ENCODE peak calls at places on chromosomes 1 and 21, in ten cellular contexts. P is AG04450, I is DND-41, E is Panc1, L is mammary epithelial cell, Y is prostate gland, C is heart right ventricle, V is kidney, D is uterus, S is left ventricle myocardium inferior. R is an unnamed sample.

GRCh38 chr1:116769561-116769977 is 15.3 kb downstream of the CD2 start:
- DNase-seq in V (no peak), Y (no peak), E (no peak), D (no peak), C (no peak), P (no peak), S (no peak), I (peak), L (peak), R (no peak)

GRCh38 chr21:28719731-28720130 is 272.9 kb downstream of the LTN1 start:
- DNase-seq in S (no peak), E (no peak), C (no peak), L (peak), I (no peak), V (no peak), P (no peak), D (no peak), Y (no peak), R (no peak)

GRCh38 chr1:205961405-205961804 is 18.1 kb upstream of the SLC26A9 start:
- DNase-seq in D (no peak), P (no peak), V (peak), Y (no peak), E (no peak), S (no peak), I (no peak), L (no peak), C (peak), R (no peak)

GRCh38 chr21:44418876-44419230 is 36.5 kb upstream of the LRRC3 start:
- DNase-seq in E (no peak), V (peak), D (no peak), I (no peak), S (peak), C (no peak), P (no peak), Y (no peak), L (no peak), R (no peak)

GRCh38 chr1:84330125-84330984 is 28.8 kb downstream of the SAMD13 start:
- DNase-seq in Y (no peak), E (no peak), L (no peak), V (no peak), C (no peak), D (no peak), P (no peak), I (no peak), S (no peak), R (no peak)

GRCh38 chr21:36839123-36839522 is 127.3 kb downstream of the HLCS start:
- DNase-seq in Y (no peak), S (no peak), V (no peak), I (no peak), L (no peak), D (no peak), C (no peak), P (peak), E (no peak), R (no peak)

GRCh38 chr21:15367061-15367626 is 302.3 kb upstream of the NRIP1 start:
- DNase-seq in V (no peak), I (no peak), S (no peak), Y (no peak), C (no peak), D (no peak), E (no peak), P (no peak), L (no peak), R (no peak)

GRCh38 chr1:19010995-19011696 is 54.7 kb upstream of the IFFO2 start:
- DNase-seq in C (no peak), S (peak), P (peak), E (peak), V (peak), L (peak), Y (peak), I (peak), D (peak), R (peak)

GRCh38 chr1:112335351-112335750 is 60.7 kb upstream of the CTTNBP2NL start:
- DNase-seq in I (no peak), C (no peak), L (peak), Y (no peak), V (no peak), S (no peak), D (no peak), P (no peak), E (no peak), R (no peak)

GRCh38 chr1:207291723-207292122 is 29.8 kb upstream of the CD55 start:
- DNase-seq in D (no peak), V (no peak), C (no peak), P (no peak), S (no peak), Y (no peak), I (no peak), L (no peak), E (no peak), R (no peak)

DNA sequence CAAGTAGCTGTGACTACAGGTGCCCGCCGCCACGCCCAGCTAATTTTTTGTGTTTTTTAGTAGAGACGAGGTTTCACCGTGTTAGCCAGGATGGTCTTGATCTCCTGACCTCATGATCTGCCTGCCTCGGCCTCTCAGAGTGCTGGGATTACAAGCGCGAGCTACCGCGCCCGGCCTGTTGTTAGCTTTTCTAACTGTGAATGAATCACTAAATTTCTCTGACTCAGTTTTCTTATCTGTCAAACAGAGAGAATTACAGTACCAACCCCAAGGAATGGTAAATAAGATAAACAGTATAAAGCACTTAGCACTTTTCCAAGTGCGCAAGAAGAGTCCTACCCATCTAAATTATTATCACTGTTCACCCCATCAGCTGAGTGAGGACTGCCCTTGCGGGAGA is 193.6 kb downstream of the VAV3 start:
- DNase-seq in S (no peak), L (no peak), P (no peak), C (no peak), E (no peak), Y (no peak), I (no peak), V (no peak), D (no peak), R (no peak)
- H3K27ac ChIP-seq in S (no peak), L (no peak), P (no peak), C (no peak), E (no peak), Y (no peak), I (no peak), V (no peak), D (no peak), R (no peak)

DNA sequence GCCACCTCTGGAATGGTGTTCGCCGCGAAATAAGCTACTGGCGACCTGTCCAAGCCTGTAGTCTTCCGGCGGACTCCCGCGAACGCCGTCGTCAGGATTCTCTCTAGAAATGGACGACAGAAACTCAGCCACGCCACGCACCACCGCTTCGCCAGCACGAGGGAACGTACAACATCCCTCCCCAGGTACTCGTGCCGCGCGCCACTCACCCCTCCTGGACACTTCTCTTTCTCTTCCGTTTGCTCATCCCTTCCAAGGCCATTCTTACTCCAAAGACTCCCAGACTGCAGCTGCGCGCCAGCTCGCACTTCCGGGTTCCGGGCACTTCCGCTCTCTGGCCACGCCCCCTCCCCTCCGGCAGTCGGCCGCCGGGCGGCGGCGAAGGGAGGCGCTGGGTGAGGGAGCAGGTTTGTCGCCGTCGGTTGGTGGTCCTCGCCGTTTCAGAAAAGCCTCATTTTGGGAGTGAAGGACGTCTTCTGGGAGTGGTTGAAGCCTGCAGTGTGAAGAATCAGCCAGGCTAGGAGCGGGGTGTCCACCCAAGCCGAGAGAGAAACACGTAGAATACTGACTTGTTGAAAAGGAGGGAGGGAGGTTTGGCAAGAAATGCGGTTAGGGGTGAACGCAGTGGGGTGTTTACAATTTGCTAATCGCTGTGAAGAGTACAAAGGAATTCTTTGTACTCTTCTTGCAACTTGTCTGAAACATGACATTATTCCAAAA is at the start of gene RBM34:
- DNase-seq in D (peak), S (peak), Y (peak), C (peak), V (peak), E (peak), P (peak), I (peak), L (peak), R (peak)
- TF ChIP-seq CTCF in D (peak), S (peak), Y (no peak), C (peak), V (peak), E (no peak), P (peak), I (peak), L (peak), R (peak)

GRCh38 chr1:213670692-213671023 is 317.1 kb upstream of the PROX1 start:
- DNase-seq in P (no peak), L (no peak), S (no peak), V (no peak), D (no peak), Y (no peak), E (no peak), I (no peak), C (no peak), R (no peak)
- H3K4me3 ChIP-seq in P (no peak), L (no peak), S (no peak), V (no peak), D (no peak), Y (no peak), E (no peak), I (no peak), C (no peak), R (no peak)

DNA sequence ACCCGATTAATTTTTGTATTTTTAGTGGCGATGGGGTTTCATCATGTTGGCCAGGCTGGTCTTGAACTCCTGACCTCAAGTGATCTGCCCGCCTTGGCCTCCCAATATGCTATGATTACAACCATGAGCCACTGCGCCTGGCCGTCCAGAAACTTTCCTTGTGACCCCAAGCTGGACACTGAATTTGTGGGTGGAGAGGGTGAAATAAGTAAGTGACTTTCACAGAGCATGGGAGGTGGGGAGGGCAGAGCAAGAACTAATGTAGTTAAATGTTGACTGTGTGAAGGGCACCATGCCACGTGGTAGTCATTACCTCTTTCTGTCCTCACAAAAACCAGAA is 2.7 kb upstream of the UTP11 start:
- DNase-seq in E (no peak), V (no peak), L (no peak), I (no peak), P (no peak), C (no peak), Y (no peak), S (no peak), D (no peak), R (no peak)
- H3K27ac ChIP-seq in E (no peak), V (no peak), L (no peak), I (no peak), P (no peak), C (no peak), Y (no peak), S (peak), D (no peak), R (no peak)